ENCODE peak calls at places on chromosomes 1 and 21, in five cellular contexts. V, O, Z, F and U are unnamed samples.
A peak's percentile ranks its signal among the peaks of the same experiment; 100 is the strongest.

GRCh38 chr1:191279266-191279800 is 801.7 kb upstream of the BRINP3 start:
- DNase-seq in V (no peak), F (no peak), Z (no peak), O (no peak), U (no peak)

GRCh38 chr1:1352784-1353388 is 3.7 kb upstream of the DVL1 start:
- DNase-seq in O (no peak), Z (no peak), F (no peak), V (no peak), U (no peak)

GRCh38 chr1:115706774-115707425 is 61.6 kb downstream of the CASQ2 start:
- DNase-seq in F (no peak), V (no peak), O (peak; percentile 8), Z (peak; percentile 6), U (peak; percentile 77)

GRCh38 chr21:45404726-45405270 is at the start of gene COL18A1:
- DNase-seq in V (peak; percentile 73), Z (no peak), O (no peak), F (peak; percentile 78), U (peak; percentile 56)

GRCh38 chr1:220124542-220124941 is 30.6 kb downstream of the IARS2 start:
- DNase-seq in F (no peak), O (no peak), V (no peak), Z (peak; percentile 14), U (peak; percentile 57)

GRCh38 chr1:183061194-183061593 is 38.0 kb downstream of the LAMC1 start:
- DNase-seq in O (no peak), F (no peak), Z (no peak), V (no peak), U (peak; percentile 53)

GRCh38 chr1:29183287-29183686 is 1.6 kb upstream of the SRSF4 start:
- DNase-seq in F (no peak), V (no peak), Z (no peak), O (no peak), U (no peak)

GRCh38 chr1:231162970-231163830 is 1.3 kb downstream of the TRIM67 start:
- DNase-seq in V (no peak), O (no peak), F (no peak), Z (no peak), U (no peak)

GRCh38 chr1:6134741-6135510 is 45.2 kb downstream of the CHD5 start:
- DNase-seq in O (no peak), Z (no peak), V (no peak), F (no peak), U (no peak)

GRCh38 chr1:75615664-75616435 is 4.9 kb upstream of the SLC44A5 start:
- DNase-seq in Z (no peak), F (peak; percentile 21), V (peak; percentile 7), O (peak; percentile 55), U (peak; percentile 39)

GRCh38 chr1:61561666-61562065 is 163.3 kb downstream of the TM2D1 start:
- DNase-seq in O (no peak), F (no peak), V (no peak), Z (no peak), U (peak; percentile 35)

GRCh38 chr1:248013229-248013710 is at the start of gene OR2L5:
- DNase-seq in O (no peak), Z (no peak), F (no peak), V (no peak), U (no peak)

GRCh38 chr1:236089046-236089773 is 24.3 kb upstream of the NID1 start:
- DNase-seq in V (no peak), Z (no peak), O (no peak), F (no peak), U (peak; percentile 75)

GRCh38 chr1:186104459-186104858 is 270.6 kb downstream of the TPR start:
- DNase-seq in F (no peak), O (no peak), Z (no peak), V (no peak), U (no peak)

GRCh38 chr21:35223480-35224156 is 174.5 kb upstream of the RUNX1 start:
- DNase-seq in O (no peak), F (no peak), V (no peak), Z (no peak), U (no peak)

GRCh38 chr1:173867141-173867752 is 542 bp downstream of the GAS5 start:
- DNase-seq in O (no peak), Z (no peak), V (peak; percentile 7), F (peak; percentile 16), U (no peak)

GRCh38 chr1:75317976-75318375 is 183.8 kb downstream of the LHX8 start:
- DNase-seq in O (no peak), F (no peak), Z (no peak), V (no peak), U (no peak)

GRCh38 chr1:92990828-92991227 is 29.6 kb upstream of the DIPK1A start:
- DNase-seq in V (no peak), F (no peak), Z (no peak), O (peak; percentile 28), U (no peak)

GRCh38 chr1:192491804-192492554 is 83.6 kb upstream of the RGS1 start:
- DNase-seq in F (no peak), Z (no peak), V (no peak), O (no peak), U (peak; percentile 36)

GRCh38 chr1:64955093-64956066 is 11.0 kb downstream of the JAK1 start:
- DNase-seq in F (no peak), Z (no peak), V (no peak), O (no peak), U (no peak)

GRCh38 chr1:64953241-64953640 is 13.1 kb downstream of the JAK1 start:
- DNase-seq in Z (no peak), O (no peak), F (no peak), V (no peak), U (no peak)

GRCh38 chr1:64950284-64950809 is 16.0 kb downstream of the JAK1 start:
- DNase-seq in Z (no peak), V (no peak), F (no peak), O (no peak), U (no peak)

GRCh38 chr1:64948905-64949833 is 17.2 kb downstream of the JAK1 start:
- DNase-seq in Z (no peak), V (no peak), O (no peak), F (no peak), U (no peak)

DNA sequence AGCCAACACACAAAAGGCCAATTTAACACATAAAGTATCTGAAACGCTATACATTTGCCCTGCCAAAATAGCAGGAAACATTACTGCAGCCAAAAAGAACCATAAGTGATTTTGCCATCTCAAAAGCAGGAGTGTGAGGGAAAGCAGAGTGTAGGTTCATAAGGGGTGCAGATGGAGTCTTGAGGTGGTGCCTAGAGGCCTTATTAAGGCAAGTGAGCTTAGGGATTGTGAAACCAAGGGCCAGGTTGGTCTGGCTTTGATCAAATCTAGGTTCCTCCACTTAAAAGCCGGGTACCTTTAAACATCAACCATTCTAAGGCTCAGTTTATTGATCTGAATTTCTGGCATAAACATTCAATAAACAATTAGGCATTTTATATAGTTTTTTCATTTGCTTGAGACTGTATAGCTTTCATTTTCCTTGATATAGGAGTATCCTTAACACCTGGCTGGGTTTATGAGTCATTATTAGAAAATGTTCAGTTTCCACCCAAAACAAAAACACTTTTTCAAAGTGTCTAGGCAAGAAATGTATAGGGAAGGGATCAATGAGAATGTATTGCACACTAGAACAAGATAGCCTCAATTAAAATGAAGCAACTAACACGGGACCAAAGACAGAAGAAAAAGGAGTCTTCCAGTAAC is 14.2 kb downstream of the JAK1 start:
- DNase-seq in Z (no peak), F (no peak), V (no peak), O (no peak), U (no peak)
- H3K4me3 ChIP-seq in Z (no peak overlapping the region), F (no peak overlapping the region), V (no peak overlapping the region), O (no peak overlapping the region), U (no peak overlapping the region)

DNA sequence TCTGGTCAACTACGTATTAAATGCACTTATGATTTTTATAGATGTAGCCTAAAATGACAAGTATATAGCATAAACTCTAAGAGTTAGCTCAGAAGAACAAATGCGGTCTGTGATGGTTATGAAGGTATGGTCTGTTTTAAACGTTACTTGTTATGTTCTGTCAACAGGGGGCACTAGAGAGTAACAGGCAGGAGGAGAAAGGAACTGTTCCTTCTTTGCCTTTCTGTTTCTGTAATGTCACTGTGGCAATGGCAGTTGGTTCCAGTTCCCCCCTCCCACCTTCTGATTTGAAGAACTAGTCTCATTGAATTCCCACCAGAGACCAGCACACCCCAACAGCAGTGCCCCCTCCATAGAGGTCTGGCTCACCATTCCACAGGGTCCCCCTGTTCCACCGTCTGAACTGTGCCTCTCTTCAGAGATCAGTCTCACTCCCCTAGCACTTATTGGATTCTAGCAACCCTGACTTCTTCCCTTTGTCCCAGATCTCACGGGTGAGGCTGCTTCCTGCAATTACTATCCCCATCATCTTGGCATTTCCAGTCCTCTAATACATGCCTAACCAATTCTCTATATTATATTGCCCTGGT is 14.0 kb downstream of the KRTAP24-1 start:
- DNase-seq in O (peak; percentile 34), Z (peak; percentile 23), F (no peak), V (no peak), U (peak; percentile 4)
- TF ChIP-seq CTCF in O (peak; percentile 53), Z (peak; percentile 31), F (no peak), V (peak; percentile 16), U (peak; percentile 16)

DNA sequence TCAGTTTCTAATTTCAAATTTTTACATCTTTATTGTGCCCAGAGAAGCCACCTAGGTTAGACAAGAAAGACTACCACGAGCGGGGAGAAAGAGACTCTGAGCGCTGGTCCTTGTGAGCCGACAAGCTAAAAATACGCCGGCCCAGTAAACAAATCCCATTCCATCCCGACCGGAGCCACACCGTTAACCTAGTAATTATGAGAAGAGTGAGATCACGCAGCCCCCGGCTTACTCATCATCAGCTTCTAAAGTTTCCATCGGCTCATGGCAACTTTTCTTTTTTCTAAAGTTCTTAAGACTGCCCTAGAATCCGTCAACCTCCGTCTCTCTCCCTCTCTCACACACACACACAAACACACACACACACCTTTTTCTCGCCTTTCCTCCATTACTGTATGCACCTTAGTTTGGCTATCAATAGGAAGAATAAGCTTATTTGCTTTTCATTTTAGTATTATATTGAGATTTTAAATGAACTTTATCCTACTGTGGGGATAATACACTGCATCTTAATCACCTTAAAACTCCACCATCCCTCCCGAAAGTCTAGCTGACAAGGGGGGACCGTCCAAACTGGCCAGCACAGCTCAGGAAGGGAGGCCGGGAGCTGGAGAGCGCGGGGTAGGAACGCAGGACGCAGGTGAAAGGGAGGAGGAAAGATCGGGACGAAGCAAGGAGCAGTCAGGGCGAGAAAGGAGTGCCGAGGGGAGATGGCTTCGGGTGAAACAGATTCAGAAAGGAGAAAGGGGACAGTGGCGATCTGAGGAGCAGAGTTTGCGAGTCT is 730 bp downstream of the OTUD7B start:
- DNase-seq in F (peak; percentile 49), O (peak; percentile 25), V (peak; percentile 38), Z (peak; percentile 16), U (peak; percentile 61)
- H3K4me3 ChIP-seq in F (peak overlapping the region; percentile 64), O (peak overlapping the region; percentile 95), V (peak overlapping the region; percentile 92), Z (peak overlapping the region; percentile 95), U (peak overlapping the region; percentile 79)

GRCh38 chr1:12015499-12015898 is 3.8 kb upstream of the MIIP start:
- DNase-seq in Z (no peak), O (no peak), V (no peak), F (no peak), U (no peak)

GRCh38 chr1:12013317-12013588 is 6.0 kb upstream of the MIIP start:
- DNase-seq in Z (no peak), F (no peak), O (no peak), V (no peak), U (no peak)

GRCh38 chr1:12014141-12014981 is 4.9 kb upstream of the MIIP start:
- DNase-seq in F (no peak), O (no peak), Z (peak; percentile 43), V (no peak), U (no peak)

GRCh38 chr1:12015001-12015491 is 4.3 kb upstream of the MIIP start:
- DNase-seq in V (no peak), Z (no peak), F (no peak), O (no peak), U (no peak)

DNA sequence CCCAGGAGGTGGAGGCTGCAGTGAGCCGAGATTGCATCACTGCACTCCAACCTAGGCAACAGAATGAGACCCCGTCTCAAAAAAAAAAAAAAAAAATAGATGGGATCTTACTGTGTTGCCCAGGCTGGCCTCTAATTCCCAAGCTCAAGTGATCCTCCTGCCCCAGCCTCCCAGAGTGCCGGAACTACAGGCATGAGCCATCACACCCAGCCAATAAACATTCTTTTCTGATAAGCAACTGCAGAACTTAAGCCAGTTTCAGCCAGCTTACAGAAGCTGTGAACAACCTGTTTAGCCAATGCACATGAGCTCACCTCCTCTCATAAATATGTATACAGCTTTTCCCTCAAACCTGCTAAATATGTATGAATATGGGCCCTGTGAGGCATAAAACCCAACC is 3.1 kb upstream of the MIIP start:
- DNase-seq in Z (no peak), V (no peak), F (no peak), O (no peak), U (no peak)
- TF ChIP-seq CTCF in Z (no peak), V (no peak), F (no peak), O (no peak), U (no peak)